ENCODE peak calls at places on chromosomes 7 and 10, in ten cellular contexts. K is tibial nerve, Z is left ventricle myocardium inferior, V is GF-D8, O is NCI-H1436, Y is NCI-H345, R is body of pancreas, L is cardiac fibroblast, B is HEK293T, X is M059J. U is an unnamed sample.

GRCh38 chr10:110843031-110843430 is 28.7 kb upstream of the PDCD4 start:
- DNase-seq in K (no peak), Z (no peak), V (peak; percentile 48), O (peak; percentile 62), Y (no peak), R (no peak), L (no peak), B (no peak), X (no peak), U (peak; percentile 61)

GRCh38 chr7:150871601-150872000 is 19.3 kb downstream of the AOC1 start:
- DNase-seq in K (no peak), Z (no peak), V (no peak), O (no peak), Y (no peak), R (no peak), L (no peak), B (no peak), X (no peak), U (no peak)

GRCh38 chr7:22582860-22583640 is 83.1 kb upstream of the STEAP1B start:
- DNase-seq in K (no peak), Z (no peak), V (no peak), O (no peak), Y (no peak), R (peak; percentile 50), L (peak; percentile 92), B (no peak), X (peak; percentile 96), U (no peak)

GRCh38 chr7:156059374-156059773 is 247.1 kb upstream of the SHH start:
- DNase-seq in K (no peak), Z (no peak), V (no peak), O (no peak), Y (no peak), R (no peak), L (no peak), B (no peak), X (no peak), U (no peak)

GRCh38 chr10:29998142-29998808 is 61.1 kb downstream of the JCAD start:
- DNase-seq in K (peak; percentile 79), Z (peak; percentile 73), V (peak; percentile 40), O (peak; percentile 66), Y (peak; percentile 60), R (peak; percentile 78), L (peak; percentile 92), B (peak; percentile 60), X (peak; percentile 65), U (peak; percentile 88)

GRCh38 chr7:157851501-157852067 is 514.8 kb downstream of the DNAJB6 start:
- DNase-seq in K (peak; percentile 77), Z (peak; percentile 67), V (peak; percentile 94), O (peak; percentile 90), Y (no peak), R (peak; percentile 33), L (no peak), B (peak; percentile 25), X (peak; percentile 11), U (peak; percentile 76)

GRCh38 chr7:138435231-138435919 is 24.7 kb upstream of the TRIM24 start:
- DNase-seq in K (no peak), Z (no peak), V (no peak), O (no peak), Y (no peak), R (no peak), L (no peak), B (no peak), X (no peak), U (no peak)

GRCh38 chr7:42915356-42915755 is 3.5 kb upstream of the C7orf25 start:
- DNase-seq in K (no peak), Z (no peak), V (no peak), O (no peak), Y (no peak), R (no peak), L (peak; percentile 36), B (no peak), X (peak; percentile 32), U (no peak)

GRCh38 chr7:149764481-149765398 is 8.6 kb downstream of the ZNF467 start:
- DNase-seq in K (no peak), Z (no peak), V (no peak), O (no peak), Y (no peak), R (no peak), L (no peak), B (no peak), X (no peak), U (no peak)

GRCh38 chr10:90181251-90181691 is 479.9 kb downstream of the KIF20B start:
- DNase-seq in K (no peak), Z (no peak), V (peak; percentile 2), O (no peak), Y (no peak), R (no peak), L (no peak), B (no peak), X (peak; percentile 93), U (no peak)

GRCh38 chr10:126586878-126587277 is 83.6 kb downstream of the C10orf90 start:
- DNase-seq in K (no peak), Z (no peak), V (no peak), O (no peak), Y (no peak), R (no peak), L (no peak), B (no peak), X (no peak), U (no peak)

GRCh38 chr10:74593470-74593869 is 232.9 kb upstream of the KAT6B start:
- DNase-seq in K (no peak), Z (no peak), V (no peak), O (no peak), Y (no peak), R (no peak), L (peak; percentile 90), B (no peak), X (peak; percentile 52), U (peak; percentile 72)

GRCh38 chr7:102814025-102814471 is 65.2 kb downstream of the FAM185A start:
- DNase-seq in K (no peak), Z (no peak), V (no peak), O (no peak), Y (no peak), R (no peak), L (peak; percentile 79), B (no peak), X (peak; percentile 74), U (no peak)

GRCh38 chr10:34589275-34589674 is 225.8 kb downstream of the PARD3 start:
- DNase-seq in K (no peak), Z (no peak), V (no peak), O (no peak), Y (no peak), R (no peak), L (no peak), B (no peak), X (no peak), U (no peak)

GRCh38 chr10:112906945-112907344 is 43.1 kb upstream of the TCF7L2 start:
- DNase-seq in K (no peak), Z (no peak), V (no peak), O (no peak), Y (no peak), R (no peak), L (no peak), B (no peak), X (no peak), U (no peak)